ENCODE peak calls at places on chromosomes 1 and 21, in ten cellular contexts. O is DMS153, E is left colon, D is WERI-Rb-1, W is heart right ventricle, B is neuronal stem cell, N is myocyte, A is NAMALWA, I is SK-N-MC, P is endothelial cell. F is an unnamed sample.

GRCh38 chr1:247681288-247681897 is 1.9 kb upstream of the OR13G1 start:
- DNase-seq in O (peak), E (peak), D (peak), W (no peak), B (peak), N (peak), A (peak), I (peak), P (peak), F (no peak)

GRCh38 chr21:39313042-39313456 is 383 bp downstream of the BRWD1 start:
- DNase-seq in O (no peak), E (peak), D (peak), W (no peak), B (peak), N (no peak), A (no peak), I (no peak), P (peak), F (peak)

GRCh38 chr1:51535006-51535592 is 16.0 kb upstream of the EPS15 start:
- DNase-seq in O (peak), E (peak), D (peak), W (no peak), B (peak), N (peak), A (peak), I (no peak), P (peak), F (no peak)

GRCh38 chr1:10320336-10320735 is 78.5 kb upstream of the PGD start:
- DNase-seq in O (no peak), E (no peak), D (no peak), W (no peak), B (no peak), N (no peak), A (no peak), I (no peak), P (no peak), F (no peak)

GRCh38 chr1:24928631-24929090 is 1.4 kb downstream of the RUNX3 start:
- DNase-seq in O (no peak), E (peak), D (no peak), W (no peak), B (peak), N (no peak), A (peak), I (no peak), P (peak), F (no peak)

GRCh38 chr1:89673251-89673650 is 40.3 kb downstream of the LRRC8C start:
- DNase-seq in O (no peak), E (no peak), D (no peak), W (no peak), B (no peak), N (no peak), A (no peak), I (no peak), P (no peak), F (no peak)

GRCh38 chr1:1001631-1002300 is 1.9 kb upstream of the HES4 start:
- DNase-seq in O (peak), E (peak), D (peak), W (peak), B (peak), N (peak), A (no peak), I (no peak), P (peak), F (peak)

GRCh38 chr1:40385437-40386310 is 12.1 kb downstream of the SMAP2 start:
- DNase-seq in O (no peak), E (no peak), D (no peak), W (no peak), B (no peak), N (peak), A (peak), I (no peak), P (no peak), F (no peak)

GRCh38 chr1:28580706-28581530 is 11.1 kb upstream of the RAB42 start:
- DNase-seq in O (peak), E (peak), D (peak), W (no peak), B (peak), N (peak), A (peak), I (no peak), P (no peak), F (no peak)

GRCh38 chr1:179036844-179037465 is 11.3 kb downstream of the FAM20B start:
- DNase-seq in O (no peak), E (no peak), D (no peak), W (no peak), B (no peak), N (no peak), A (no peak), I (no peak), P (no peak), F (no peak)

GRCh38 chr1:69122373-69122772 is 445.3 kb upstream of the LRRC7 start:
- DNase-seq in O (no peak), E (no peak), D (no peak), W (no peak), B (no peak), N (no peak), A (no peak), I (no peak), P (no peak), F (no peak)

GRCh38 chr1:229230893-229231753 is 39.8 kb upstream of the RAB4A start:
- DNase-seq in O (peak), E (no peak), D (no peak), W (no peak), B (no peak), N (peak), A (no peak), I (no peak), P (no peak), F (no peak)

GRCh38 chr1:86948212-86948611 is 33.8 kb downstream of the HS2ST1 start:
- DNase-seq in O (no peak), E (no peak), D (no peak), W (no peak), B (no peak), N (no peak), A (no peak), I (no peak), P (no peak), F (no peak)

GRCh38 chr21:45856422-45856821 is 125.1 kb upstream of the COL6A1 start:
- DNase-seq in O (no peak), E (no peak), D (no peak), W (no peak), B (no peak), N (no peak), A (no peak), I (no peak), P (no peak), F (no peak)

GRCh38 chr1:209305221-209305954 is 278.1 kb upstream of the CAMK1G start:
- DNase-seq in O (no peak), E (no peak), D (peak), W (no peak), B (peak), N (no peak), A (no peak), I (no peak), P (no peak), F (no peak)

GRCh38 chr1:197481101-197481500 is 213.0 kb downstream of the CRB1 start:
- DNase-seq in O (peak), E (no peak), D (no peak), W (no peak), B (no peak), N (peak), A (no peak), I (no peak), P (peak), F (no peak)

GRCh38 chr1:117623141-117623540 is 17.3 kb downstream of the TENT5C start:
- DNase-seq in O (no peak), E (no peak), D (no peak), W (no peak), B (no peak), N (no peak), A (no peak), I (no peak), P (no peak), F (no peak)

GRCh38 chr1:220841293-220841692 is 38.0 kb upstream of the HLX start:
- DNase-seq in O (no peak), E (no peak), D (no peak), W (no peak), B (no peak), N (no peak), A (no peak), I (no peak), P (no peak), F (no peak)

GRCh38 chr1:167328762-167329483 is 108.2 kb downstream of the POU2F1 start:
- DNase-seq in O (no peak), E (peak), D (peak), W (peak), B (no peak), N (no peak), A (peak), I (no peak), P (peak), F (no peak)

GRCh38 chr1:201849372-201850052 is 20.6 kb downstream of the IPO9 start:
- DNase-seq in O (no peak), E (no peak), D (no peak), W (no peak), B (no peak), N (no peak), A (no peak), I (no peak), P (no peak), F (no peak)

GRCh38 chr1:6922096-6922931 is 137.1 kb downstream of the CAMTA1 start:
- DNase-seq in O (peak), E (peak), D (no peak), W (no peak), B (no peak), N (peak), A (no peak), I (no peak), P (no peak), F (no peak)

GRCh38 chr1:7393141-7393540 is 378.0 kb upstream of the VAMP3 start:
- DNase-seq in O (no peak), E (no peak), D (no peak), W (no peak), B (no peak), N (no peak), A (no peak), I (no peak), P (no peak), F (no peak)

GRCh38 chr1:158951956-158952355 is 20.6 kb downstream of the PYHIN1 start:
- DNase-seq in O (peak), E (peak), D (no peak), W (no peak), B (no peak), N (no peak), A (peak), I (no peak), P (no peak), F (no peak)

GRCh38 chr1:25572708-25573590 is 29.5 kb downstream of the LDLRAP1 start:
- DNase-seq in O (peak), E (peak), D (peak), W (no peak), B (no peak), N (no peak), A (peak), I (no peak), P (peak), F (no peak)

GRCh38 chr21:33844890-33845205 is 70.8 kb downstream of the ATP5PO start:
- DNase-seq in O (no peak), E (no peak), D (no peak), W (no peak), B (no peak), N (no peak), A (no peak), I (no peak), P (no peak), F (no peak)

GRCh38 chr1:226702957-226703831 is 35.9 kb downstream of the ITPKB start:
- DNase-seq in O (peak), E (peak), D (peak), W (peak), B (peak), N (peak), A (peak), I (no peak), P (peak), F (no peak)

GRCh38 chr1:1332774-1333480 is 1.8 kb downstream of the TAS1R3 start:
- DNase-seq in O (no peak), E (peak), D (no peak), W (no peak), B (no peak), N (no peak), A (no peak), I (no peak), P (no peak), F (no peak)

F was measured in RWPE2.